ENCODE peak calls at places on chromosomes 6 and 20, in four cellular contexts. C, M, F and N are unnamed samples.

GRCh38 chr20:50017576-50018248 is 34.9 kb downstream of the SNAI1 start:
- DNase-seq in F (no peak), M (no peak), C (no peak), N (no peak)

GRCh38 chr20:16530201-16530681 is 43.0 kb downstream of the KIF16B start:
- DNase-seq in C (no peak), M (peak; percentile 26), F (no peak), N (no peak)

GRCh38 chr6:144349690-144350132 is 64.6 kb downstream of the UTRN start:
- DNase-seq in C (no peak), F (peak; percentile 60), M (peak; percentile 81), N (no peak)

GRCh38 chr6:164507197-164507957 is 802.0 kb downstream of the C6orf118 start:
- DNase-seq in M (no peak), C (no peak), F (peak; percentile 77), N (no peak)

GRCh38 chr6:147005499-147005898 is 198.7 kb upstream of the STXBP5 start:
- DNase-seq in F (no peak), M (no peak), C (no peak), N (peak; percentile 5)

GRCh38 chr6:163522033-163522432 is 107.5 kb downstream of the QKI start:
- DNase-seq in F (no peak), C (no peak), M (no peak), N (no peak)

GRCh38 chr6:34242252-34243130 is 5.8 kb downstream of the HMGA1 start:
- DNase-seq in C (no peak), F (no peak), M (no peak), N (no peak)

GRCh38 chr20:6081236-6081635 is 27.4 kb upstream of the LRRN4 start:
- DNase-seq in M (peak; percentile 26), C (no peak), F (no peak), N (no peak)

GRCh38 chr6:43076093-43076927 is at the start of gene PTK7:
- DNase-seq in M (peak; percentile 74), F (no peak), C (peak; percentile 88), N (peak; percentile 69)

GRCh38 chr20:57464642-57465211 is 60.2 kb downstream of the CTCFL start:
- DNase-seq in M (peak; percentile 81), F (no peak), C (no peak), N (no peak)

GRCh38 chr20:60354181-60354580 is 396.0 kb downstream of the CDH26 start:
- DNase-seq in M (no peak), F (no peak), C (no peak), N (no peak)

GRCh38 chr6:86010915-86011786 is 368.5 kb upstream of the SYNCRIP start:
- DNase-seq in C (no peak), F (no peak), M (no peak), N (no peak)

GRCh38 chr20:5136096-5136495 is 9.3 kb downstream of the CDS2 start:
- DNase-seq in M (no peak), F (no peak), C (no peak), N (no peak)

GRCh38 chr20:42204261-42204660 is 586.1 kb upstream of the CHD6 start:
- DNase-seq in M (peak; percentile 28), F (no peak), C (no peak), N (no peak)

GRCh38 chr6:155152211-155153076 is 111.4 kb upstream of the CLDN20 start:
- DNase-seq in M (peak; percentile 75), F (no peak), C (peak; percentile 68), N (no peak)

DNA sequence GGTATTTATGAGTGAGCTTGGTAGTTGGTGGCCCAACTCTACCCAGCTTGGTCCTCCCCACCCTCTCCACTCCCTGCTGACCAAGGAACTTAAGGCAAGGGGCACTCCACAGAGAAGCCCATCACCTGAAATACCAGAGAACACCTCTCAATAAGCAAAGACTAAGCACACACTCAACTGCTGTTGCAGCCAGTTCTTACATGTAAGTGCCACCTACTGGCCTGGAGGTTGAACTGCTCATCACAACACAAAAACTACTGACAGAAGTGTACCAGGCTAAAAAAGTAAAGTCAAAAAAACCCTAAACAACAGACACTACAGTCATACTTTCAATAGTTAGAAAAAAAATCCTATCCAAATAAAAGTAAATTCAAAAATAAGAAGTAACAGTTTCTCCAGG is 146.2 kb downstream of the FAM83B start:
- DNase-seq in M (peak; percentile 48), F (no peak), C (no peak), N (no peak)
- TF ChIP-seq SUZ12 in M (no peak), F (no peak), C (no peak), N (no peak)

GRCh38 chr6:11192167-11192566 is 40.3 kb downstream of the NEDD9 start:
- DNase-seq in C (no peak), M (no peak), F (no peak), N (no peak)
- TF ChIP-seq ZNF274 in C (no peak), M (no peak), F (no peak), N (no peak)

DNA sequence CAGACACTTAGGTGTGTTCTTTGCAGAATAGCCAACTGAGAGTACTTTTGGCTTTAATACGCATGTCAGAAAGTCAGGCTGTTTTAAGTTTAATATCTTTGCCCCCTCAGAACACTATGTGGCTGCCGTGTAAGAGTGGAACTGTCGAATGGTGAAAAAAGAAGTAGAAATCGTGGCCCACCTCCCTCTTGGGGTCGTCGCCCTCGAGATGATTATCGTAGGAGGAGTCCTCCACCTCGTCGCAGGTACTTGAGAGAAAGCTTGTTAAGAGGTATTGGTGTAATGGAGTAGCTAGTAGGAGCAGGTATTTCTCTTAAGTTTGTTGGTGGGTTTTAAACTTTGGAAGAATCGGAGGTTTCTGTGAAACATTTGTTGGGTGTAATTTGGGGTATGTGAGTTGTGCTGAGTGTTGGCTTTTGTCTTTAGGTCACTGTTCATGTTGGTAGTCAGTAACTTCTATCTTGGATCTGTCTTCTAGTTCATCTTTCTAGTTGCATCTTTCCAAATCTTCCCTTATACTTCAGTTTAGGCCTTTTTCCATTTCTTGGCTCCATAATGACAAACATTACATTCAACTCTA is 4.7 kb downstream of the SRSF3 start:
- DNase-seq in F (no peak), M (no peak), C (no peak), N (no peak)
- TF ChIP-seq SUZ12 in F (no peak), M (no peak), C (no peak), N (no peak)

GRCh38 chr6:20879121-20879520 is 344.9 kb downstream of the CDKAL1 start:
- DNase-seq in C (no peak), F (no peak), M (no peak), N (no peak)

GRCh38 chr6:20875369-20875963 is 341.2 kb downstream of the CDKAL1 start:
- DNase-seq in F (no peak), M (peak; percentile 29), C (no peak), N (no peak)

GRCh38 chr6:20873425-20874190 is 339.4 kb downstream of the CDKAL1 start:
- DNase-seq in F (no peak), C (no peak), M (no peak), N (no peak)

GRCh38 chr6:20877008-20877937 is 343.0 kb downstream of the CDKAL1 start:
- DNase-seq in C (no peak), M (peak; percentile 93), F (peak; percentile 89), N (no peak)

DNA sequence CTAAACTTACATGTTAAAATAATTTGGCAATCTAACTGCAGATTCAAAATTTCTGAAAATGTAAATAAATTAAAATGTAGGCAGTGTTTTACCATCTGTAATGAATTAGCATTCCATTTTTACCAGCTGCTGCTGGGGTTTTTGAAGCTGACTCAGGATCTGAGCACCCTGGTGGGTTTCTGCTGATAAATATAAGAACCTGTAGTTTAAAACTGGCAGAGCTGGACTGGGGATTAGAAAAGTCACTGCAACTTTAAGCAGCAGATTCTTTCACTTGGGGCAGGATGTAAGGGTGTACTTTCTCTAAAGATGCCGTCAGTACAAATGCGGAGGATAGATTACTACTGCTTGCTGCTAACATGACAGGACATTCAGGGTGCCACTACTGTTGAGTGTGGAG is 341.8 kb downstream of the CDKAL1 start:
- DNase-seq in F (no peak), M (no peak), C (no peak), N (no peak)
- TF ChIP-seq ZNF274 in F (no peak), M (no peak), C (no peak), N (no peak)

GRCh38 chr6:152277826-152278247 is 359.3 kb downstream of the SYNE1 start:
- DNase-seq in C (no peak), F (no peak), M (peak; percentile 77), N (no peak)
- TF ChIP-seq SUZ12 in C (no peak), F (no peak), M (no peak), N (no peak)

DNA sequence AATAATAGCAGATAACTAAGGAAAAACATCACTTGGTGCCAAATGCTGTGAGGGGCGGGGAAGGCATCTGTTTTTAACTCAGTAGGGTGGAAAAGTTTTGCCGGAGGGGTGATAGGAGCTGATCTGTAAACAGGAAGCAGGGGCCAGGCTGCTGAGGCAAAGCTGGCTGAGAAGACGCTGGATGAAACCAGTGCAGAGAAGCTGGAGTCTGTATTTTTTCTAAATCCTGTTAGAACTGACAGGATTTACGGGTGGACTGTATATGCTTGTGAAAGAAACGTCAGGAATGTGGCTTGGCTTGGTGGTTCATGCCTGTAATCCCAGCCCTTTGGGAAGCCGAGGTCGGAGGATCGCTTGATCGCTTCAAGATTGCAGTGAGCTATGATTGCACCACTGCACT is 5.6 kb downstream of the PCMTD2 start:
- DNase-seq in C (peak; percentile 3), F (no peak), M (no peak), N (no peak)
- TF ChIP-seq ZNF274 in C (no peak), F (no peak), M (no peak), N (no peak)

GRCh38 chr20:45358282-45359068 is 4.5 kb upstream of the SYS1 start:
- DNase-seq in C (no peak), F (no peak), M (peak; percentile 64), N (no peak)
- TF ChIP-seq SUZ12 in C (no peak), F (no peak), M (no peak), N (no peak)

GRCh38 chr6:98041921-98042320 is 758.9 kb upstream of the MMS22L start:
- DNase-seq in C (no peak), M (no peak), F (no peak), N (no peak)
- TF ChIP-seq ZNF274 in C (no peak), M (no peak), F (no peak), N (no peak)

GRCh38 chr6:131136021-131136847 is 967 bp downstream of the AKAP7 start:
- DNase-seq in C (no peak), F (no peak), M (peak; percentile 73), N (no peak)
- TF ChIP-seq SUZ12 in C (no peak), F (no peak), M (no peak), N (no peak)

DNA sequence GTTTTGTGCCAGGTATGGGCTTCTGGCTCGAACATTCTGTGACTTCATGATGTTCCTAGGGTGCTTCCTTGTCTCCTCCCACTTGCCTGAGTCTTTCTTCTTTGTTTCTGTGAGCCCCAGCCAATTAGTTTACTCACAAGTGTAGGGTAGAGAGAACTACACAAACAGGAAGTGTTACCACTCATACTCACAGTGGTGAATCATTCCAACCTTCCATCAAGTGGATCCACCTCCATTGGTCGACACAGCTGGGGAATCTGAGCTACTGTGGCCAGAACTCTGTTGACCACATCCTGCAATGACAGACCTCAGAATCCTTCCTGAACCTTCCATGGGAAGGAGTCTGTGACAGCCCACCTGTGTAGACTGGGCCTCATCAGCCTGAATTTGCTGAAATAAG is 76.8 kb downstream of the UNC5CL start:
- DNase-seq in C (no peak), F (peak; percentile 36), M (peak; percentile 52), N (no peak)
- TF ChIP-seq ZNF274 in C (no peak), F (no peak), M (no peak), N (no peak)